ENCODE peak calls at places on chromosomes 2 and 18, in eight cellular contexts. U is NB4, L is prostate gland, C is esophagus muscularis mucosa, A is HCT116, V is A549, N is upper lobe of left lung, O is heart left ventricle. E is an unnamed sample.
A peak's percentile ranks its signal among the peaks of the same experiment; 100 is the strongest.

GRCh38 chr2:30238143-30238800 is 6.9 kb downstream of the LBH start:
- DNase-seq in U (no peak), L (no peak), C (no peak), A (no peak), V (no peak), N (no peak), O (no peak), E (no peak)

GRCh38 chr2:114810092-114810491 is 367.7 kb downstream of the DPP10 start:
- DNase-seq in U (no peak), L (no peak), C (no peak), A (no peak), V (no peak), N (no peak), O (no peak), E (no peak)

GRCh38 chr2:187994464-187995331 is 297.0 kb upstream of the GULP1 start:
- DNase-seq in U (peak; percentile 23), L (no peak), C (no peak), A (no peak), V (no peak), N (no peak), O (peak; percentile 27), E (peak; percentile 18)

GRCh38 chr18:34661464-34662087 is 48.5 kb upstream of the DTNA start:
- DNase-seq in U (peak; percentile 48), L (no peak), C (no peak), A (peak; percentile 33), V (peak; percentile 25), N (no peak), O (no peak), E (no peak)

GRCh38 chr2:59073257-59073656 is 832.1 kb upstream of the FANCL start:
- DNase-seq in U (no peak), L (no peak), C (no peak), A (no peak), V (no peak), N (no peak), O (no peak), E (no peak)

GRCh38 chr18:23856466-23857175 is 157.9 kb upstream of the TTC39C start:
- DNase-seq in U (peak; percentile 32), L (no peak), C (no peak), A (peak; percentile 32), V (no peak), N (no peak), O (no peak), E (no peak)

GRCh38 chr2:232431705-232432590 is 24.0 kb upstream of the ALPI start:
- DNase-seq in U (no peak), L (no peak), C (no peak), A (no peak), V (no peak), N (peak; percentile 66), O (no peak), E (no peak)

GRCh38 chr18:2971741-2972552 is 41.0 kb downstream of the LPIN2 start:
- DNase-seq in U (peak; percentile 77), L (no peak), C (peak; percentile 93), A (no peak), V (no peak), N (no peak), O (peak; percentile 58), E (peak; percentile 62)

GRCh38 chr2:202317080-202317859 is 51.7 kb downstream of the NOP58 start:
- DNase-seq in U (no peak), L (peak; percentile 44), C (peak; percentile 94), A (peak; percentile 15), V (no peak), N (no peak), O (peak; percentile 76), E (peak; percentile 68)

GRCh38 chr2:204021290-204022081 is 84.9 kb downstream of the ICOS start:
- DNase-seq in U (no peak), L (no peak), C (no peak), A (no peak), V (no peak), N (no peak), O (no peak), E (no peak)

GRCh38 chr2:232541195-232541960 is 1.9 kb downstream of the CHRNG start:
- DNase-seq in U (no peak), L (no peak), C (no peak), A (no peak), V (no peak), N (peak; percentile 51), O (no peak), E (no peak)

GRCh38 chr18:24538421-24539264 is 78.2 kb downstream of the HRH4 start:
- DNase-seq in U (no peak), L (no peak), C (peak; percentile 42), A (no peak), V (no peak), N (no peak), O (no peak), E (no peak)

GRCh38 chr2:73283545-73284295 is 558 bp downstream of the FBXO41 start:
- DNase-seq in U (peak; percentile 60), L (no peak), C (no peak), A (no peak), V (no peak), N (peak; percentile 52), O (no peak), E (no peak)

GRCh38 chr2:201182650-201183372 is at the start of gene CASP10:
- DNase-seq in U (peak; percentile 87), L (no peak), C (no peak), A (peak; percentile 53), V (peak; percentile 84), N (no peak), O (no peak), E (no peak)

GRCh38 chr2:22221006-22221405 is 1097.2 kb downstream of the TDRD15 start:
- DNase-seq in U (no peak), L (no peak), C (no peak), A (no peak), V (no peak), N (no peak), O (no peak), E (no peak)

GRCh38 chr2:227783404-227784138 is 30.1 kb upstream of the CCL20 start:
- DNase-seq in U (peak; percentile 50), L (no peak), C (peak; percentile 90), A (no peak), V (no peak), N (no peak), O (no peak), E (no peak)

GRCh38 chr2:135951071-135951583 is 34.3 kb downstream of the DARS1 start:
- DNase-seq in U (no peak), L (no peak), C (no peak), A (no peak), V (no peak), N (no peak), O (peak; percentile 30), E (no peak)

GRCh38 chr2:78201064-78201575 is 678.9 kb upstream of the LRRTM4 start:
- DNase-seq in U (no peak), L (no peak), C (no peak), A (no peak), V (no peak), N (no peak), O (no peak), E (no peak)

GRCh38 chr18:66534110-66534509 is 69.8 kb downstream of the CDH19 start:
- DNase-seq in U (no peak), L (no peak), C (no peak), A (no peak), V (no peak), N (no peak), O (no peak), E (no peak)

GRCh38 chr2:222301296-222301997 is 2.6 kb upstream of the PAX3 start:
- DNase-seq in U (no peak), L (no peak), C (peak; percentile 77), A (no peak), V (no peak), N (peak; percentile 40), O (no peak), E (no peak)

GRCh38 chr2:195659114-195659513 is 2.1 kb downstream of the SLC39A10 start:
- DNase-seq in U (peak; percentile 81), L (no peak), C (no peak), A (no peak), V (no peak), N (no peak), O (no peak), E (no peak)
- H3K4me3 ChIP-seq in U (peak overlapping the region; percentile 87), L (peak overlapping the region; percentile 94), C (peak overlapping the region; percentile 99), A (no peak overlapping the region), V (peak overlapping the region; percentile 95), N (peak overlapping the region; percentile 91), O (peak overlapping the region; percentile 67), E (peak overlapping the region; percentile 18)

DNA sequence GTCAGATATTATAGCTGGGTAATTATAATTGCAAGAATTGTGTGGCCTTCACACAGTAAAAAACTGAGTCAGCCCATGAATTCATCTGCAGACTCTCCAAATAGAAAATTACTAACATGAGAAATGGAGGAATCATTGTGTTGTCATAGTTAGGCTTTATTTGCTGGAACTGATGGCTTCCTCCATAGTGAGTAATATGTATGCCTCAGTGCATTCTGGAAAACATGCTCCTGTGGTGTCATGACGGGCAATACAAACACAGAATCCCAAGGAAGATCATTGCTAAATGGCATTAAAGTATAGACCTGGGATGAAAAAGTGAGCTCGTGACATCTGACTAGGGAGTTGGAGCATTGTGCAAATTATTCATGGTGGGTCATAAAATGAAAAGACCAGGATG is 23.6 kb upstream of the NMS start:
- DNase-seq in U (no peak), L (no peak), C (no peak), A (no peak), V (no peak), N (no peak), O (no peak), E (no peak)
- TF ChIP-seq POLR2A in U (no peak), L (no peak), C (no peak), A (no peak), V (no peak), N (no peak), O (no peak), E (no peak)

DNA sequence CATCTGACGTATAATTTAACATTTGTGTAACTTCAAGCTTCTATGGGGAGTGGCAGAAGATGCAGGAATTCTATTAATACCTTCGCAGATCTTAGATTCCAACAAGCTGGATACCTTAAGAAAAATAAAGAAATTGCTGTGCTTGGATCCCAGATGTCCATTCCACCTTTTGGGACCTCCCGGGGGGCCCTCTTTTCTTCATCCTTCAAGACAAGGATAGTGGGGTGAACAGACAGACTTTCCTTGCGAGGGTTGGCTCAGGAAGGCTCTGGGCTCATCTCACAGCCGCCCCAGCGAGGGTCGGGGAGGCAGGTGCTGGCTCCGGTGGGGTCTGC is 509 bp upstream of the RNF144A start:
- DNase-seq in U (no peak), L (no peak), C (no peak), A (no peak), V (peak; percentile 17), N (no peak), O (no peak), E (no peak)
- H3K4me3 ChIP-seq in U (no peak overlapping the region), L (peak overlapping the region; percentile 73), C (peak overlapping the region; percentile 74), A (no peak overlapping the region), V (peak overlapping the region; percentile 75), N (peak overlapping the region; percentile 86), O (peak overlapping the region; percentile 97), E (peak overlapping the region; percentile 73)

DNA sequence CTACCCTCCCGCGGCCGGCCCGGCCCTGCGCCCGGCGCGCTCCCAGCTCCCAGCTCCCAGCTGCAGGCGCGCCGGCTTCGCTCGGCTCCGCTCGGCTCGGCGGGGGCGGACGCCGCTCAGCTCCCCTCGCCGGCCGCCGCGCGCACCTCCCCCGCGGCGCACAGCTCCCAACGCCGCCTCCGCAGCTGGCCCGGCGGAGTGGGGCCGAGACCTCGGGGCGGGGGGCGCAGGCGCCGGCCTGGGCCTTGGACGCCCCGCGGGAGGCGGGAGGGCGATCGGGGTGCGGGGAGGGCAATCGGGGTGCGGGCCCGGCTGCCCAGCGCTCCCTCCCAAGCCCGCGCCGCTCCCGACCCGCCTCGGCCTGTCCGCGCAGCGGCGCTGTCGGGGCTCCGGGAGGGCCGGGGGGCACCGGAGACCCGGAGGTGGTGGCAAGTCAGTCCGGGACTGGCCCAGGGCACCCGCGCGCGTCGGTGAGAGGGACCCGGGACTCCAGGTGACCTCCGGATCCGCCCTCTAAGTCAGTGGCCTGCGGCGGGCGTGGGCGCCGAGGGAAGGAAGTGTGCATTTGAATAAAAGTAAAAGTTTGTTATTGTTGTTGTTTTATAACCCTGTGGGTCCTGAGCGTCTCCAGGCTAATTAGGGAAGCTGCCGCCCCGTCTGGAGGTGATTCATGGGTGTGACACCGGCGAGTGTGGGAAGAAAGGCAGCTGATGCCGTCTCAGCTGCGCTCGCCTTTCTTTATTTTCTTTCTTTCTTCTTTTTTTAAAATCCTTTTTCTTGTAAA is at the start of gene CRACDL:
- DNase-seq in U (peak; percentile 64), L (no peak), C (peak; percentile 68), A (no peak), V (no peak), N (peak; percentile 89), O (no peak), E (peak; percentile 46)
- TF ChIP-seq POLR2A in U (no peak), L (no peak), C (no peak), A (no peak), V (no peak), N (no peak), O (no peak), E (no peak)